ENCODE peak calls at places on chromosomes 11 and 22, in seven cellular contexts. Z, C, A, G, I, X and W are unnamed samples. For H3K9me3, the result is how much of the 10 kb centered on the place peaks cover.

GRCh38 chr22:48886604-48887393 is 940.9 kb downstream of the BRD1 start:
- DNase-seq in Z (peak), C (no peak), A (no peak), G (no peak), I (no peak), X (no peak), W (peak)

GRCh38 chr11:20250644-20251247 is 90.5 kb upstream of the DBX1 start:
- DNase-seq in Z (no peak), C (no peak), A (no peak), G (no peak), I (no peak), X (no peak), W (no peak)

GRCh38 chr11:70625921-70626518 is 227.7 kb downstream of the CTTN start:
- DNase-seq in Z (no peak), C (no peak), A (no peak), G (peak), I (no peak), X (no peak), W (no peak)

GRCh38 chr11:6319879-6320410 is 356 bp downstream of the CAVIN3 start:
- DNase-seq in Z (peak), C (no peak), A (peak), G (peak), I (peak), X (peak), W (peak)

GRCh38 chr11:70034740-70035365 is 43.3 kb upstream of the ANO1 start:
- DNase-seq in Z (no peak), C (no peak), A (no peak), G (no peak), I (peak), X (no peak), W (no peak)

GRCh38 chr11:117315285-117316196 is 515 bp downstream of the BACE1 start:
- DNase-seq in Z (peak), C (no peak), A (no peak), G (no peak), I (no peak), X (no peak), W (no peak)

GRCh38 chr22:50261615-50262459 is at the start of gene MAPK12:
- DNase-seq in Z (no peak), C (no peak), A (no peak), G (peak), I (no peak), X (peak), W (no peak)

GRCh38 chr11:12785901-12786300 is 111.7 kb downstream of the TEAD1 start:
- DNase-seq in Z (no peak), C (no peak), A (no peak), G (no peak), I (peak), X (no peak), W (no peak)

GRCh38 chr22:37633693-37634504 is 5.6 kb upstream of the SH3BP1 start:
- DNase-seq in Z (peak), C (no peak), A (no peak), G (peak), I (peak), X (peak), W (peak)

GRCh38 chr11:78277314-78277994 is 88.7 kb downstream of the USP35 start:
- DNase-seq in Z (no peak), C (no peak), A (no peak), G (no peak), I (no peak), X (no peak), W (no peak)

GRCh38 chr11:100932474-100933100 is 197.0 kb downstream of the PGR start:
- DNase-seq in Z (no peak), C (no peak), A (peak), G (peak), I (no peak), X (no peak), W (no peak)

GRCh38 chr11:43376594-43376993 is 17.9 kb downstream of the TTC17 start:
- DNase-seq in Z (no peak), C (no peak), A (no peak), G (no peak), I (no peak), X (no peak), W (no peak)

GRCh38 chr11:75013051-75013450 is 24.3 kb downstream of the NEU3 start:
- DNase-seq in Z (no peak), C (no peak), A (no peak), G (no peak), I (no peak), X (peak), W (no peak)

GRCh38 chr22:20002661-20003060 is 14.0 kb downstream of the ARVCF start:
- DNase-seq in Z (peak), C (no peak), A (no peak), G (no peak), I (no peak), X (no peak), W (no peak)

GRCh38 chr11:1847006-1847735 is 5.7 kb upstream of the LSP1 start:
- DNase-seq in Z (peak), C (no peak), A (no peak), G (no peak), I (no peak), X (no peak), W (no peak)

GRCh38 chr11:60973699-60974098 is 2.2 kb downstream of the CD6 start:
- DNase-seq in Z (no peak), C (no peak), A (no peak), G (no peak), I (no peak), X (no peak), W (peak)

GRCh38 chr11:36500315-36500721 is 9.8 kb downstream of the TRAF6 start:
- DNase-seq in Z (no peak), C (peak), A (no peak), G (no peak), I (no peak), X (no peak), W (no peak)

GRCh38 chr22:46879083-46879482 is 116.6 kb downstream of the TBC1D22A start:
- DNase-seq in Z (no peak), C (no peak), A (no peak), G (no peak), I (no peak), X (no peak), W (no peak)

GRCh38 chr11:61489833-61490585 is 18.5 kb upstream of the LRRC10B start:
- DNase-seq in Z (no peak), C (no peak), A (no peak), G (peak), I (no peak), X (peak), W (no peak)

GRCh38 chr11:11349870-11350325 is 3.2 kb downstream of the CSNK2A3 start:
- DNase-seq in Z (no peak), C (no peak), A (no peak), G (no peak), I (no peak), X (no peak), W (no peak)

GRCh38 chr11:130599073-130599654 is 150.7 kb downstream of the ADAMTS15 start:
- DNase-seq in Z (no peak), C (no peak), A (no peak), G (no peak), I (no peak), X (no peak), W (no peak)

GRCh38 chr11:11972148-11972547 is 36.3 kb downstream of the DKK3 start:
- DNase-seq in Z (no peak), C (no peak), A (no peak), G (no peak), I (peak), X (no peak), W (no peak)

GRCh38 chr11:72985645-72986044 is 156.5 kb downstream of the FCHSD2 start:
- DNase-seq in Z (no peak), C (no peak), A (no peak), G (no peak), I (no peak), X (no peak), W (no peak)

GRCh38 chr11:95299078-95299611 is 68.1 kb upstream of the SESN3 start:
- DNase-seq in Z (no peak), C (no peak), A (no peak), G (no peak), I (no peak), X (no peak), W (no peak)

GRCh38 chr22:46233231-46233630 is 16.9 kb downstream of the CDPF1 start:
- DNase-seq in Z (peak), C (peak), A (no peak), G (no peak), I (no peak), X (no peak), W (no peak)

GRCh38 chr22:29782061-29782845 is 15.1 kb downstream of the UQCR10 start:
- DNase-seq in Z (no peak), C (no peak), A (no peak), G (no peak), I (no peak), X (no peak), W (no peak)

GRCh38 chr11:96969251-96969650 is 579.4 kb downstream of the JRKL start:
- DNase-seq in Z (no peak), C (no peak), A (no peak), G (no peak), I (no peak), X (no peak), W (no peak)

GRCh38 chr11:1534171-1534570 is 37.9 kb downstream of the DUSP8 start:
- DNase-seq in Z (no peak), C (no peak), A (no peak), G (no peak), I (no peak), X (no peak), W (no peak)

GRCh38 chr22:30968015-30968923 is at the start of gene MORC2:
- DNase-seq in Z (no peak), C (no peak), A (no peak), G (no peak), I (peak), X (peak), W (peak)

GRCh38 chr11:393219-394033 is 583 bp upstream of the PKP3 start:
- DNase-seq in Z (no peak), C (no peak), A (peak), G (no peak), I (no peak), X (peak), W (no peak)

GRCh38 chr11:387193-387793 is 6.7 kb upstream of the PKP3 start:
- DNase-seq in Z (no peak), C (no peak), A (no peak), G (no peak), I (no peak), X (no peak), W (no peak)

GRCh38 chr11:391117-392017 is 2.6 kb upstream of the PKP3 start:
- DNase-seq in Z (no peak), C (no peak), A (no peak), G (no peak), I (no peak), X (no peak), W (no peak)

GRCh38 chr11:392102-392777 is 1.8 kb upstream of the PKP3 start:
- DNase-seq in Z (no peak), C (no peak), A (no peak), G (no peak), I (no peak), X (no peak), W (no peak)

GRCh38 chr11:390175-390574 is 3.8 kb upstream of the PKP3 start:
- DNase-seq in Z (no peak), C (no peak), A (peak), G (no peak), I (no peak), X (peak), W (no peak)
- TF ChIP-seq CTCF in Z (no peak), C (no peak), A (peak), G (no peak), I (no peak), X (peak), W (no peak)

DNA sequence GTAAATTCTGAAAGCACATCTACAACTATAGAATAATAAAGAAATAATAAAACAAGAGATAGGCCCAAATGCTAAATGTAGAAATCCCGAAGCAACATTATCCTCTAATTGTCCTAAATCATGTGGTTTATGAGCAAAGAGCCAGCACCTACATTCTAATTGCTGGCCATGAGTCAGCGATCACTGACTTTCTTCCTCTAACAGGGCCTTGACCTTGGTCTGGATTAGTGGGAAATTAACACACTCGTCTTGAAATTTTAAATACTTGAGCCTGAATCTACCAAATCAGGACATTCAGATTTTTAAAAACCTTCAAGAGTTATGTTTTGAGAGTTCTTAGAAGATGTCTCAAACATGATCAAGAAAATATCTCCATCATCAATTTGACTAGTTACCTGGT is 727.6 kb downstream of the METTL15 start:
- DNase-seq in Z (no peak), C (no peak), A (no peak), G (no peak), I (no peak), X (no peak), W (no peak)
- H3K9me3 ChIP-seq in Z (under half), C (under half), A (under half), G (under half), I (under half), X (under half), W (under half)

GRCh38 chr22:40041738-40042137 is 47.0 kb downstream of the FAM83F start:
- DNase-seq in Z (peak), C (no peak), A (no peak), G (no peak), I (no peak), X (no peak), W (no peak)

GRCh38 chr22:40043793-40044101 is 49.0 kb downstream of the FAM83F start:
- DNase-seq in Z (no peak), C (no peak), A (no peak), G (no peak), I (no peak), X (no peak), W (no peak)

GRCh38 chr22:40042312-40042711 is 47.6 kb downstream of the FAM83F start:
- DNase-seq in Z (no peak), C (no peak), A (no peak), G (no peak), I (no peak), X (no peak), W (no peak)

GRCh38 chr22:40044102-40044869 is 49.5 kb downstream of the FAM83F start:
- DNase-seq in Z (peak), C (peak), A (peak), G (peak), I (peak), X (peak), W (peak)

DNA sequence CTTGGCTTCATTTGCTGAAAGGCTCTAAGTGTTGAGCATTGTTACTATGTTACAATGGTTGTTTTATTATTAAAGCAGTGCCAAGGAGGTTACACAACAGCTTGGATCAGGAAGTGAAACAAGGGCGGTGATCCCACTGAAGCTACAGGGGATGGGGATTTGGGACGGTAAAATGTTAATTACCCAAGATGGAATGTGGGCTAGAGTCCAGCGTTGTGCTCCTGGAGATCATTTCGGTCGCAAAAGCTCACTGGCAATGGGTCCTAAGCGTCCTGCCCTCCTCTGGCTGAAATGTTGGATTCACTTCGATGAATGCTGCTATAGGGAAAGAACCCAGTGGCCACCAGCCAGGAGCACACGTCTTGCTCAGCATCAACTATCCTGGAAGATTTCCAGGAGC is 48.3 kb downstream of the FAM83F start:
- DNase-seq in Z (no peak), C (no peak), A (no peak), G (no peak), I (no peak), X (no peak), W (peak)
- TF ChIP-seq POLR2AphosphoS5 in Z (no peak), C (no peak), A (no peak), G (no peak), I (no peak), X (no peak), W (peak)

DNA sequence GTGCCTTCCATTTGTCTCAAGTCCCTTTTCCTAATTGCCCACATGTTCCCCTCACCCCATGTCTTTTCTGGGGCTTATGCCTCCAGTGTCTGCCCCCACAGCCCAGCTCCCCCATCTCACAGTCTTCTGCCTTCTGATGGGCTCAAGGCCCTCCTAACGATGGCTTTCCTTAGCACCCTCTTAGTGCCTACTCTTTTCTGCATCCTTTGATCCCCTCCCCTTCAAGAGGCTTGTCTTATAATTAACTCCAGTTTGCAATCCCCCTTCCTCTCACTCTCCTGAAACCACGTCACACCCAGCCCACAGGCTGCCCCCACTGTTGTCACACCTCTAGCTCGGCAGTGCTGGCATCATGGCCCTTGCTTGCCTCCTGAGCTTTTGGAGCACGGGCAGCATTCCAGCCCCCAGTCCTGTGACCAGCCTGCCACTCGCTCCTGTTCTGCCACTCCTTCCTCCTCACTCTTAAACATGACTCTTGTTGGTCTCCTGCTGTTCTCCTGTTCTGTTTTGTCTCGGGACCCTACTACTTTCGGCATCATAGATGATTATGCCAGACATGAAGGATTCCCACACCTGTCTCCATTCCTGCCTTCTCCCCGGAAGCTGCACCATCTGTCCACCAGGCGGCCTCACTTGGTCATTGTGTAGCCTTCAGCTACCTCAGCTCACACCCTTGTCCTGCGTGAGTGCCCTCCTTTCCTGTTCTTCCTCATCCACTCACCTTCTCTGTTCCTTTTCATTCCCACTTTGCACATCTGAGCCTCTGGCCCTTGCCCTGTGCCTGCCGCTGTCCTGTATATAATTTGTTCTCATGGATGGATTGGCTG is 26.1 kb downstream of the UBE2L3 start:
- DNase-seq in Z (no peak), C (no peak), A (no peak), G (peak), I (no peak), X (peak), W (no peak)
- TF ChIP-seq CTCF in Z (no peak), C (no peak), A (peak), G (peak), I (no peak), X (peak), W (no peak)